ENCODE peak calls at places on chromosomes 3 and 15, in four cellular contexts. J, I, W and X are unnamed samples. For H3K4me1, H3K9me3 and H3K79me2, the result is how much of the 10 kb centered on the place peaks cover.

GRCh38 chr3:184178522-184179138 is 4.0 kb downstream of the AP2M1 start:
- DNase-seq in I (no peak), J (no peak), W (no peak), X (no peak)

GRCh38 chr3:108441081-108441507 is 69.3 kb downstream of the MYH15 start:
- DNase-seq in W (no peak), J (no peak), I (no peak), X (no peak)

GRCh38 chr3:46585799-46586693 is 19.9 kb upstream of the LRRC2 start:
- DNase-seq in W (no peak), I (peak), J (peak), X (no peak)

GRCh38 chr15:50783895-50784294 is 18.4 kb upstream of the SPPL2A start:
- DNase-seq in I (no peak), J (no peak), W (no peak), X (no peak)

GRCh38 chr3:159825216-159825854 is 163.3 kb upstream of the IL12A start:
- DNase-seq in W (no peak), I (no peak), J (no peak), X (no peak)

GRCh38 chr15:49669288-49669687 is 48.4 kb downstream of the DTWD1 start:
- DNase-seq in I (no peak), W (no peak), J (no peak), X (no peak)

GRCh38 chr3:115853083-115853482 is 229.8 kb downstream of the GAP43 start:
- DNase-seq in J (no peak), W (no peak), I (no peak), X (no peak)

GRCh38 chr3:30184102-30184810 is 422.1 kb upstream of the TGFBR2 start:
- DNase-seq in I (no peak), W (no peak), J (no peak), X (no peak)

GRCh38 chr3:101963902-101964362 is 114.6 kb downstream of the NFKBIZ start:
- DNase-seq in I (no peak), W (no peak), J (no peak), X (no peak)

GRCh38 chr3:120344349-120344748 is 4.8 kb downstream of the LRRC58 start:
- DNase-seq in W (no peak), J (no peak), I (peak), X (no peak)

GRCh38 chr3:72996121-72996472 is 514 bp upstream of the PPP4R2 start:
- DNase-seq in J (no peak), W (no peak), I (no peak), X (no peak)

GRCh38 chr3:43689166-43689565 is 1.6 kb upstream of the ABHD5 start:
- DNase-seq in I (no peak), J (no peak), W (no peak), X (no peak)

GRCh38 chr15:66760968-66761722 is 59.1 kb downstream of the SMAD6 start:
- DNase-seq in W (no peak), J (peak), I (no peak), X (no peak)

DNA sequence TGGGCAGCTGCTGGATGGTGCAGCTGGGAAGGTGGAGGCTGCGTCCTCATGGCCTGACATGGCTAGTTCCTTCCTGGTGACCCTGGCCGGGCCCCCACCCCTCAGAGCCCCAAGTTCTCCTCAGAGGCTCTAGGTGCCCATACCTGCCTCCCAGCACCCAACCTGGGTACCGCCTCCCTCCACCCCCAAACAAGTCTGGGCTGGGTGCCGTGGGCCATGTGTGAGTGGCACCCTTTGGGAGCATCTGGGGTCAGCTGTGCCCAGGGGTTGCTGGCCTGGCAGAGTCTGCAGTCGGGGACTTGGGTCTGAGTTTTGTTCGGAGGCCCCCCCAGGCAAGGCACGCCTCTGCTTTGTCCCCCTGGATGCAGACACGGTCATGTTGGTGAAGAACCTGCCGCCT is 10.5 kb downstream of the PLXNA1 start:
- DNase-seq in J (no peak), I (no peak), W (no peak), X (no peak)
- H3K4me1 ChIP-seq in J (under half), I (under half), W (under half), X (under half)

GRCh38 chr15:45884289-45884688 is 249.5 kb downstream of the SQOR start:
- DNase-seq in J (no peak), I (no peak), W (no peak), X (peak)
- H3K9me3 ChIP-seq in J (under half), I (under half), W (under half), X (under half)

GRCh38 chr3:58064923-58065638 is 56.9 kb downstream of the FLNB start:
- DNase-seq in I (no peak), W (no peak), J (no peak), X (no peak)

GRCh38 chr3:58059349-58060321 is 51.4 kb downstream of the FLNB start:
- DNase-seq in W (no peak), J (peak), I (peak), X (no peak)

GRCh38 chr3:58063022-58063421 is 54.8 kb downstream of the FLNB start:
- DNase-seq in J (no peak), I (no peak), W (no peak), X (no peak)

GRCh38 chr3:58063424-58063823 is 55.2 kb downstream of the FLNB start:
- DNase-seq in I (no peak), W (no peak), J (peak), X (no peak)

GRCh38 chr3:58062469-58062868 is 54.2 kb downstream of the FLNB start:
- DNase-seq in J (no peak), W (no peak), I (no peak), X (no peak)
- H3K79me2 ChIP-seq in J (half or more), W (under half), I (half or more), X (under half)

DNA sequence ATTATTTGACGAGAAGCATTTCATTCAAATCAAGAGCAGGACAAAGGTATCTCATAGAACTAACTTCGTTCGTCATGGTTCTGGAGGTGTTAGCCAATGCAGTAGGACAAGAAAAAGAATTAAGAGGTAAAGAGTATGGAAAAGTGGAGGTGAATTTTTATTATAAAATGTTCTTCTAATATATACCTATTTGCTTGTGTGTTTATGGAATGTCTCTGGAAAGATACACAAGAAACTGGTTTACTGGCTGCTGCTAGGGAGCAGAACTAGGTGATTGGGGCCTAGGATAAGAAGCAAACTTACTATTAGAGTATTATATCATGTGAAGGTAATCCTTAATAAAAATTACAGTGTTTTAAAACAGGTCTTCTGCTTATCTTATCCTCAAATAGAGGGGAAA is 30.9 kb upstream of the TATDN2 start:
- DNase-seq in I (no peak), W (no peak), J (no peak), X (no peak)
- H3K4me1 ChIP-seq in I (under half), W (half or more), J (under half), X (under half)

GRCh38 chr3:98972720-98973119 is 71.2 kb upstream of the DCBLD2 start:
- DNase-seq in J (no peak), W (no peak), I (no peak), X (no peak)
- H3K9me3 ChIP-seq in J (under half), W (under half), I (under half), X (under half)

DNA sequence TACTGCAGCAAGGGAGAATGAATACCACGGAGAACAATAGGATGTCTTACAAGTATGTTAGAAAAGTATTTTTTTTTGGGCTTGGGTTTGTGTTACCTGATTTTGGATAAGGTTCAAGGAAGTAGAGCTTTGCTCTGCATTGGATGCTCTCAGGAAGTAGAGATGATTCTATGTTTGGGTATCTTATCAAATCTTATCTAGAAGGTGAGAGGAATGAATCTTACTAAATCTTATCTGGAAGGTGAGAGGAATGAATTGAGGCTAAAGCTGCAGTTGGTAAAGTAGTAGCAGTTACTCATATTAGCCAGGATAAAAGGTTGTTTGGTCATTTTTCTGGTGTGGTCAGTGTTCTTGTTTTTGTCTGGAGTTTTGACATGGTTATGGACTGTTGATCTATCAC is 17.4 kb downstream of the TFG start:
- DNase-seq in W (no peak), I (no peak), J (no peak), X (no peak)
- H3K79me2 ChIP-seq in W (under half), I (under half), J (half or more), X (half or more)

DNA sequence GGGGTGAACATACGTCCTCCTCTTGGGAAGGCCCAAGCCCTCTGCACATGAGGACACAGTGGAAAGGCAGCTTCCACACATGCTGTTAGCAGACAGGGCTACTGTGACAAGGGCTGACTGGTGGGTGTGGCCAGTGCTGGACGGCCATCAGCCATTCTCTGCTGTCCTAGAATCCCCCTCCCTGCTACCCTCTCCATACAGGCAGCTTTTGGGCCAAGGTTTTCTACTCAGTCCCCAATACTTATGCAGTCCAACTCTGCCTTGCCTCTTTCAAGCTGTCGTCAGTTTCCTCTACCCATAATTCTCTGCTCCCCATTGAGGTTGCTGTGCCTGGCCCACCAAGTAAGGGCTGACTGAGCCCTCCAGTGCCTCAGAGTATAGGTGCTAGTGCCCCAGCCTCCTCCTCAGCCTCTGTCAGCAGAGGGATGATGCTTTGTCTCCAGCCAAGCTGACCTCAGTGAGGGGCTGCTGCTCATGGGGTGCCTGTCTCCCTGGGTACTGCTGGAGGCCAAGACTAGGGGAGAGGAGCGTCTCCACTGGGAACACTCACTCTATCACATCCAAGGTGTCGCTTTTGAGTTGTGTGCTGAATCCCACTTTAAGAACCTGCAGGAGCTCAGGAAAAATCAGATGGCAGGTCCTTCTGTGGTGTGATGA is 2.8 kb downstream of the LOXL1 start:
- DNase-seq in J (no peak), I (no peak), W (no peak), X (no peak)
- H3K4me1 ChIP-seq in J (under half), I (under half), W (under half), X (under half)

GRCh38 chr15:25060996-25061620 is 106.3 kb downstream of the SNRPN start:
- DNase-seq in J (no peak), W (no peak), I (no peak), X (no peak)

GRCh38 chr15:25058080-25058785 is 103.4 kb downstream of the SNRPN start:
- DNase-seq in I (no peak), J (no peak), W (no peak), X (no peak)

GRCh38 chr15:25060472-25060803 is 105.7 kb downstream of the SNRPN start:
- DNase-seq in W (no peak), I (no peak), J (no peak), X (no peak)

GRCh38 chr15:25061808-25062550 is 107.2 kb downstream of the SNRPN start:
- DNase-seq in J (no peak), I (no peak), W (no peak), X (no peak)

DNA sequence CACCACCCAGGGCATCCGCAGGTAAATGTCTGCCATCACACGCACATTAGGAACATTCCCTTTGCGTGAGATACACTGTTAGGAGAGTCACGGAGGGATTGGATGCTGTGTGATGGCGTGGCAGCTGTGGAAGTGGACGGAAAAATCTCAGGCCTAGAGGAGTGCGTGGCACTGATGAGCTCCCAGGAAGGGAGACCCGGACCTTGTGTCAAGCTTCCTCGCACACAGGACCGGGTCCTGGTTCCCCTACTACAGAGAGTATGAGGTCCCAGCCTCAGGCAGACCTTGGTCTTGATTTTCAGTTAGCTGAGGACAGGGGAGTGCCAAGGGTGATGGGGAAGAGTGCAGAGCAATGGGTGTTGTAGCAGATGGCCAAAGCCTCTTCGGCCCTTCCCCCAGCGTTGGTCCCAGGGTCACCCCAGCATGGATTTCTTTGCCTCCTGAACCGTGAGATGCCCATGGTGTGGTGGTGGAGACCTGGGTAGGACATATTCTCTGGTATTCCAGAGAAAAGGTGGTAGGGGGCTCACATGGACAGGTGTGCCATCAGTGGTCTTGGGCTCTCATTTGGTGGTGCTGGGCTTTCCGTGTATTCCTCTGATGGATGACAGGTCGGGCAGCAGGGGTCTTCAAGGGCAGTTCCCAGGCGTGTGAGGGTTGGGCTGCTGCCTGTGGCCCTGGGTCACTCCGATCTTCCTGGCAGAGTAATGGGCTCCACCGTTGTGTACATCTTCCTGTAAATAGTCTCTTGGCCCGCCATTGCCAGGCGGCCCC is 105.1 kb downstream of the SNRPN start:
- DNase-seq in I (no peak), W (no peak), J (no peak), X (no peak)
- H3K9me3 ChIP-seq in I (half or more), W (under half), J (half or more), X (half or more)

GRCh38 chr15:73697033-73697467 is 12.9 kb downstream of the CD276 start:
- DNase-seq in W (peak), I (no peak), J (peak), X (peak)
- H3K79me2 ChIP-seq in W (under half), I (under half), J (half or more), X (under half)